ENCODE peak calls at places on chromosomes 1 and 21, in ten cellular contexts. One of them, this sample, is unnamed.

GRCh38 chr1:41394918-41395598 is 33.8 kb downstream of the FOXO6 start:
- DNase-seq in heart left ventricle: no peak
- DNase-seq in psoas muscle: no peak
- DNase-seq in HCT116: no peak
- DNase-seq in left ventricle myocardium inferior: no peak
- DNase-seq in hepatocyte: peak
- DNase-seq in transverse colon: no peak
- DNase-seq in thoracic aorta: no peak
- DNase-seq in heart right ventricle: no peak
- DNase-seq in pancreas: no peak
- DNase-seq in this sample: no peak

GRCh38 chr1:111424281-111424680 is 3.3 kb downstream of the OVGP1 start:
- DNase-seq in heart left ventricle: no peak
- DNase-seq in psoas muscle: no peak
- DNase-seq in HCT116: no peak
- DNase-seq in left ventricle myocardium inferior: no peak
- DNase-seq in hepatocyte: no peak
- DNase-seq in transverse colon: no peak
- DNase-seq in thoracic aorta: no peak
- DNase-seq in heart right ventricle: no peak
- DNase-seq in pancreas: no peak
- DNase-seq in this sample: no peak

GRCh38 chr1:162040657-162041056 is 17.0 kb upstream of the OLFML2B start:
- DNase-seq in heart left ventricle: no peak
- DNase-seq in psoas muscle: no peak
- DNase-seq in HCT116: peak
- DNase-seq in left ventricle myocardium inferior: no peak
- DNase-seq in hepatocyte: peak
- DNase-seq in transverse colon: no peak
- DNase-seq in thoracic aorta: no peak
- DNase-seq in heart right ventricle: no peak
- DNase-seq in pancreas: no peak
- DNase-seq in this sample: no peak

GRCh38 chr1:75023005-75023404 is 111.2 kb upstream of the LHX8 start:
- DNase-seq in heart left ventricle: no peak
- DNase-seq in psoas muscle: no peak
- DNase-seq in HCT116: no peak
- DNase-seq in left ventricle myocardium inferior: no peak
- DNase-seq in hepatocyte: no peak
- DNase-seq in transverse colon: no peak
- DNase-seq in thoracic aorta: no peak
- DNase-seq in heart right ventricle: no peak
- DNase-seq in pancreas: no peak
- DNase-seq in this sample: no peak

GRCh38 chr1:66489146-66489545 is 44.8 kb upstream of the SGIP1 start:
- DNase-seq in heart left ventricle: no peak
- DNase-seq in psoas muscle: no peak
- DNase-seq in HCT116: no peak
- DNase-seq in left ventricle myocardium inferior: no peak
- DNase-seq in hepatocyte: no peak
- DNase-seq in transverse colon: no peak
- DNase-seq in thoracic aorta: no peak
- DNase-seq in heart right ventricle: no peak
- DNase-seq in pancreas: no peak
- DNase-seq in this sample: no peak

GRCh38 chr1:201051399-201051798 is 27.9 kb upstream of the KIF21B start:
- DNase-seq in heart left ventricle: no peak
- DNase-seq in psoas muscle: no peak
- DNase-seq in HCT116: no peak
- DNase-seq in left ventricle myocardium inferior: no peak
- DNase-seq in hepatocyte: no peak
- DNase-seq in transverse colon: no peak
- DNase-seq in thoracic aorta: no peak
- DNase-seq in heart right ventricle: no peak
- DNase-seq in pancreas: no peak
- DNase-seq in this sample: no peak

GRCh38 chr1:193736507-193736906 is 550.1 kb upstream of the B3GALT2 start:
- DNase-seq in heart left ventricle: no peak
- DNase-seq in psoas muscle: no peak
- DNase-seq in HCT116: no peak
- DNase-seq in left ventricle myocardium inferior: no peak
- DNase-seq in hepatocyte: no peak
- DNase-seq in transverse colon: no peak
- DNase-seq in thoracic aorta: no peak
- DNase-seq in heart right ventricle: no peak
- DNase-seq in pancreas: no peak
- DNase-seq in this sample: no peak

GRCh38 chr21:36929622-36930021 is 36.8 kb downstream of the HLCS start:
- DNase-seq in heart left ventricle: no peak
- DNase-seq in psoas muscle: no peak
- DNase-seq in HCT116: no peak
- DNase-seq in left ventricle myocardium inferior: no peak
- DNase-seq in hepatocyte: no peak
- DNase-seq in transverse colon: no peak
- DNase-seq in thoracic aorta: no peak
- DNase-seq in heart right ventricle: no peak
- DNase-seq in pancreas: peak
- DNase-seq in this sample: no peak

GRCh38 chr1:186662752-186663151 is 17.5 kb downstream of the PTGS2 start:
- DNase-seq in heart left ventricle: no peak
- DNase-seq in psoas muscle: no peak
- DNase-seq in HCT116: no peak
- DNase-seq in left ventricle myocardium inferior: no peak
- DNase-seq in hepatocyte: no peak
- DNase-seq in transverse colon: no peak
- DNase-seq in thoracic aorta: no peak
- DNase-seq in heart right ventricle: no peak
- DNase-seq in pancreas: no peak
- DNase-seq in this sample: no peak

GRCh38 chr1:205915354-205915990 is 27.8 kb downstream of the SLC26A9 start:
- DNase-seq in heart left ventricle: peak
- DNase-seq in psoas muscle: no peak
- DNase-seq in HCT116: no peak
- DNase-seq in left ventricle myocardium inferior: peak
- DNase-seq in hepatocyte: no peak
- DNase-seq in transverse colon: no peak
- DNase-seq in thoracic aorta: no peak
- DNase-seq in heart right ventricle: peak
- DNase-seq in pancreas: no peak
- DNase-seq in this sample: no peak

GRCh38 chr1:183593356-183593755 is 3.1 kb upstream of the NCF2 start:
- DNase-seq in heart left ventricle: no peak
- DNase-seq in psoas muscle: no peak
- DNase-seq in HCT116: no peak
- DNase-seq in left ventricle myocardium inferior: no peak
- DNase-seq in hepatocyte: no peak
- DNase-seq in transverse colon: peak
- DNase-seq in thoracic aorta: no peak
- DNase-seq in heart right ventricle: no peak
- DNase-seq in pancreas: no peak
- DNase-seq in this sample: no peak

GRCh38 chr1:220697326-220697725 is 7.2 kb downstream of the C1orf115 start:
- DNase-seq in heart left ventricle: no peak
- DNase-seq in psoas muscle: no peak
- DNase-seq in HCT116: no peak
- DNase-seq in left ventricle myocardium inferior: no peak
- DNase-seq in hepatocyte: no peak
- DNase-seq in transverse colon: no peak
- DNase-seq in thoracic aorta: no peak
- DNase-seq in heart right ventricle: no peak
- DNase-seq in pancreas: no peak
- DNase-seq in this sample: no peak

DNA sequence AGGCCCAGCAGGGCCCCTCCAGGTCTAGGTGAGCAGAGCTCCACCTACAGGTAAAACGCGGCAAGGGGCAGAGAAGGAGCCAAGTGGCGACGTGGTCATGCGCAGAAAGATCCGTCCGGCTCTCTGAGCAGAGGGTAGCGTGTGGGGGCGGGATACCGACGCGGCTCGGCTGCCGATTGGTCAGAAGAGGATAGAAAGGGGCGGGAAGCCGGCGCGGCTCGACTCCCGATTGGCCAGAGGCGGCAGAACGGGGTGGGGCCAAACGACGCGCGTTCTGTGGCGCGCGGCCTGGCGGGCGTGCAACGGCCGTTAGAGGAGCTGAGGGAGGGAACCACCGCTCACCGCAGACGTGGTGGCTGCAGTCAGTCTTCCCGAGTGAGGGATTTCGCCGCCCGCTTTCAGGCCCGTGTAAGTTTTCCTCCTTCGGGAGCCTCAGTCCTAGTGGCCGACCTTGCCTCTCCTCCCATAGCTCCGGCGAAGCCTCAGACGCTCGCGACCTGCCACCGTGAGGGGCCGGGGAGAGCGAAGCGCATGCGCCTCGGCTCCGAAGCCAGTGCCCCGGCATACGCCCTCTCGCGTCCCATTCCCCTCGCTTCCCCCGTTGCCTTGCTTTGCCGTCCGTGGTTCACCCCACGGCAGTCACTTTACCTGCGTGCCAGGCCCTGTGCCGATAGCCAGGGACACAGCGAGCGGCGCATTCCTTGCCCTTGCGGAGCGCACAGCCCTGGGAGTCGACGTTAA is at the start of gene CEP85:
- DNase-seq in heart left ventricle: peak
- DNase-seq in psoas muscle: peak
- DNase-seq in HCT116: peak
- DNase-seq in left ventricle myocardium inferior: peak
- DNase-seq in hepatocyte: peak
- DNase-seq in transverse colon: peak
- DNase-seq in thoracic aorta: peak
- DNase-seq in heart right ventricle: peak
- DNase-seq in pancreas: peak
- DNase-seq in this sample: peak
- TF ChIP-seq CTCF in heart left ventricle: peak
- TF ChIP-seq CTCF in psoas muscle: peak
- TF ChIP-seq CTCF in HCT116: peak
- TF ChIP-seq CTCF in left ventricle myocardium inferior: peak
- TF ChIP-seq CTCF in hepatocyte: peak
- TF ChIP-seq CTCF in transverse colon: peak
- TF ChIP-seq CTCF in thoracic aorta: peak
- TF ChIP-seq CTCF in heart right ventricle: peak
- TF ChIP-seq CTCF in pancreas: peak
- TF ChIP-seq CTCF in this sample: peak

GRCh38 chr1:21579788-21580187 is 70.6 kb downstream of the ALPL start:
- DNase-seq in heart left ventricle: no peak
- DNase-seq in psoas muscle: no peak
- DNase-seq in HCT116: no peak
- DNase-seq in left ventricle myocardium inferior: no peak
- DNase-seq in hepatocyte: no peak
- DNase-seq in transverse colon: no peak
- DNase-seq in thoracic aorta: no peak
- DNase-seq in heart right ventricle: no peak
- DNase-seq in pancreas: no peak
- DNase-seq in this sample: no peak
- H3K27ac ChIP-seq in heart left ventricle: no peak
- H3K27ac ChIP-seq in psoas muscle: no peak
- H3K27ac ChIP-seq in HCT116: no peak
- H3K27ac ChIP-seq in left ventricle myocardium inferior: no peak
- H3K27ac ChIP-seq in hepatocyte: no peak
- H3K27ac ChIP-seq in transverse colon: no peak
- H3K27ac ChIP-seq in thoracic aorta: no peak
- H3K27ac ChIP-seq in heart right ventricle: no peak
- H3K27ac ChIP-seq in pancreas: no peak
- H3K27ac ChIP-seq in this sample: no peak

GRCh38 chr1:156102634-156103511 is 11.6 kb upstream of the LMNA start:
- DNase-seq in heart left ventricle: peak
- DNase-seq in psoas muscle: no peak
- DNase-seq in HCT116: no peak
- DNase-seq in left ventricle myocardium inferior: no peak
- DNase-seq in hepatocyte: no peak
- DNase-seq in transverse colon: no peak
- DNase-seq in thoracic aorta: no peak
- DNase-seq in heart right ventricle: peak
- DNase-seq in pancreas: no peak
- DNase-seq in this sample: no peak
- TF ChIP-seq CTCF in heart left ventricle: no peak
- TF ChIP-seq CTCF in psoas muscle: no peak
- TF ChIP-seq CTCF in HCT116: no peak
- TF ChIP-seq CTCF in left ventricle myocardium inferior: no peak
- TF ChIP-seq CTCF in hepatocyte: no peak
- TF ChIP-seq CTCF in transverse colon: no peak
- TF ChIP-seq CTCF in thoracic aorta: no peak
- TF ChIP-seq CTCF in heart right ventricle: no peak
- TF ChIP-seq CTCF in pancreas: no peak
- TF ChIP-seq CTCF in this sample: no peak

GRCh38 chr1:53896673-53897229 is 2.8 kb downstream of the DIO1 start:
- DNase-seq in heart left ventricle: no peak
- DNase-seq in psoas muscle: no peak
- DNase-seq in HCT116: no peak
- DNase-seq in left ventricle myocardium inferior: no peak
- DNase-seq in hepatocyte: peak
- DNase-seq in transverse colon: no peak
- DNase-seq in thoracic aorta: no peak
- DNase-seq in heart right ventricle: no peak
- DNase-seq in pancreas: no peak
- DNase-seq in this sample: no peak

GRCh38 chr1:53892911-53893310 is 1.1 kb upstream of the DIO1 start:
- DNase-seq in heart left ventricle: peak
- DNase-seq in psoas muscle: no peak
- DNase-seq in HCT116: no peak
- DNase-seq in left ventricle myocardium inferior: no peak
- DNase-seq in hepatocyte: no peak
- DNase-seq in transverse colon: no peak
- DNase-seq in thoracic aorta: no peak
- DNase-seq in heart right ventricle: peak
- DNase-seq in pancreas: no peak
- DNase-seq in this sample: no peak

GRCh38 chr1:53893999-53894636 is at the start of gene DIO1:
- DNase-seq in heart left ventricle: no peak
- DNase-seq in psoas muscle: no peak
- DNase-seq in HCT116: no peak
- DNase-seq in left ventricle myocardium inferior: no peak
- DNase-seq in hepatocyte: peak
- DNase-seq in transverse colon: no peak
- DNase-seq in thoracic aorta: no peak
- DNase-seq in heart right ventricle: no peak
- DNase-seq in pancreas: no peak
- DNase-seq in this sample: no peak

GRCh38 chr1:53895421-53895820 is 1.4 kb downstream of the DIO1 start:
- DNase-seq in heart left ventricle: no peak
- DNase-seq in psoas muscle: no peak
- DNase-seq in HCT116: no peak
- DNase-seq in left ventricle myocardium inferior: no peak
- DNase-seq in hepatocyte: no peak
- DNase-seq in transverse colon: no peak
- DNase-seq in thoracic aorta: no peak
- DNase-seq in heart right ventricle: no peak
- DNase-seq in pancreas: no peak
- DNase-seq in this sample: no peak

DNA sequence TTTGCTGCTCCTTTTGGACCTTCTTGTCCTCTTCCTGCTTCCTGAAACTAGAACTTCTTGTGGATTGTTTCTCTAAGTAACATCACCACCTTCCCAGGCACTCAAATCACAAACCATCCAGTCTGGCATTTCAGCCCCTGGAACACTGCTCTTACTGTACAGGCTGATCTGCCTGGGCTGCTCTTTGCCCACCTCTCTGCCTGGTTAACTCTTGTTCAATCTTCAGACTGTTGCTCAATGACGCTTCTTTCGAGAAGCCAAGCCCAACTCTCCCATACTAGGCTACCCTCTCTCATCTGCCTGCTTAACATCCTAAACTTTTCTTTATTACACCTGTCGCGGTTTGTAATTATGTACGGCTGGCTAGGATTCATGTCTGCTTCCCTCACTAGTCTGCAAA is 657 bp downstream of the DIO1 start:
- DNase-seq in heart left ventricle: no peak
- DNase-seq in psoas muscle: no peak
- DNase-seq in HCT116: no peak
- DNase-seq in left ventricle myocardium inferior: no peak
- DNase-seq in hepatocyte: no peak
- DNase-seq in transverse colon: no peak
- DNase-seq in thoracic aorta: no peak
- DNase-seq in heart right ventricle: no peak
- DNase-seq in pancreas: no peak
- DNase-seq in this sample: no peak
- H3K27ac ChIP-seq in heart left ventricle: no peak
- H3K27ac ChIP-seq in psoas muscle: no peak
- H3K27ac ChIP-seq in HCT116: no peak
- H3K27ac ChIP-seq in left ventricle myocardium inferior: no peak
- H3K27ac ChIP-seq in hepatocyte: no peak
- H3K27ac ChIP-seq in transverse colon: no peak
- H3K27ac ChIP-seq in thoracic aorta: no peak
- H3K27ac ChIP-seq in heart right ventricle: no peak
- H3K27ac ChIP-seq in pancreas: no peak
- H3K27ac ChIP-seq in this sample: no peak

This sample was measured in CD4-positive, alpha-beta T cell.